ENCODE peak calls at places on chromosomes 2 and 18, in five cellular contexts. O is glutamatergic neuron, H is HTR-8/SVneo, R is IMR-90, U is GDM1. Q is an unnamed sample.

GRCh38 chr2:156434461-156435291 is 1.5 kb upstream of the GPD2 start:
- DNase-seq in H (no peak), U (no peak), O (no peak), R (peak), Q (no peak)

GRCh38 chr2:195533771-195534642 is 123.0 kb upstream of the SLC39A10 start:
- DNase-seq in H (peak), O (no peak), U (no peak), R (peak), Q (no peak)

GRCh38 chr2:23719721-23720120 is 207.2 kb downstream of the ATAD2B start:
- DNase-seq in O (no peak), R (no peak), U (no peak), H (no peak), Q (no peak)

GRCh38 chr18:59044855-59045254 is 94.8 kb upstream of the SEC11C start:
- DNase-seq in R (no peak), U (no peak), O (no peak), H (no peak), Q (no peak)

GRCh38 chr2:100812141-100812540 is 7.8 kb upstream of the NPAS2 start:
- DNase-seq in H (no peak), U (no peak), R (no peak), O (no peak), Q (no peak)

GRCh38 chr2:25700221-25700660 is 26.9 kb upstream of the DTNB start:
- DNase-seq in O (no peak), R (peak), U (no peak), H (peak), Q (peak)

GRCh38 chr2:69694894-69695849 is 46.8 kb upstream of the ANXA4 start:
- DNase-seq in H (no peak), O (no peak), U (no peak), R (peak), Q (no peak)

GRCh38 chr2:44954306-44954901 is 12.9 kb downstream of the SIX3 start:
- DNase-seq in O (no peak), H (no peak), U (no peak), R (no peak), Q (no peak)

GRCh38 chr2:42132966-42133641 is 36.0 kb upstream of the EML4 start:
- DNase-seq in H (peak), R (peak), O (no peak), U (peak), Q (peak)

Q was measured in SJCRH30.